ENCODE peak calls at places on chromosomes 6 and 20, in four cellular contexts. P, D, L and H are unnamed samples.

GRCh38 chr6:158231551-158232444 is 63.6 kb downstream of the GTF2H5 start:
- DNase-seq in P (peak), L (peak), D (peak), H (peak)

GRCh38 chr20:33443006-33443511 is 504 bp downstream of the SNTA1 start:
- DNase-seq in L (no peak), D (no peak), P (no peak), H (no peak)

GRCh38 chr20:33299111-33299603 is 16.1 kb downstream of the BPIFB1 start:
- DNase-seq in P (peak), D (peak), L (peak), H (peak)

GRCh38 chr6:17101422-17102257 is at the start of gene STMND1:
- DNase-seq in P (no peak), L (peak), D (no peak), H (no peak)

GRCh38 chr6:162467679-162468078 is 259.9 kb downstream of the PRKN start:
- DNase-seq in L (no peak), D (no peak), P (no peak), H (no peak)

GRCh38 chr6:41967312-41968287 is 26.0 kb upstream of the CCND3 start:
- DNase-seq in P (no peak), D (no peak), L (no peak), H (no peak)

GRCh38 chr20:10659651-10660601 is 13.9 kb downstream of the JAG1 start:
- DNase-seq in D (no peak), L (no peak), P (no peak), H (no peak)

GRCh38 chr6:35034411-35035171 is 106.5 kb downstream of the TCP11 start:
- DNase-seq in L (no peak), P (no peak), D (no peak), H (no peak)

GRCh38 chr6:15063253-15063853 is 182.5 kb upstream of the JARID2 start:
- DNase-seq in P (no peak), L (no peak), D (no peak), H (peak)

GRCh38 chr20:6974819-6975218 is 207.3 kb downstream of the BMP2 start:
- DNase-seq in L (no peak), P (no peak), D (no peak), H (no peak)

GRCh38 chr6:27547157-27548075 is 74.5 kb upstream of the ZNF184 start:
- DNase-seq in D (no peak), L (no peak), P (no peak), H (no peak)

GRCh38 chr20:652611-653109 is 340 bp downstream of the SRXN1 start:
- DNase-seq in P (no peak), L (no peak), D (no peak), H (no peak)

GRCh38 chr6:142945446-142946180 is 637 bp upstream of the HIVEP2 start:
- DNase-seq in L (peak), D (peak), P (peak), H (no peak)

GRCh38 chr20:59748555-59749292 is 144.4 kb downstream of the PHACTR3 start:
- DNase-seq in P (no peak), D (no peak), L (no peak), H (no peak)

GRCh38 chr6:3292431-3293197 is 33.9 kb downstream of the PSMG4 start:
- DNase-seq in P (no peak), L (peak), D (no peak), H (no peak)

GRCh38 chr6:36666726-36667591 is 11.6 kb upstream of the CDKN1A start:
- DNase-seq in P (no peak), L (no peak), D (peak), H (peak)

GRCh38 chr20:57743450-57744095 is 33.8 kb upstream of the PMEPA1 start:
- DNase-seq in P (no peak), D (no peak), L (no peak), H (no peak)

GRCh38 chr20:3275966-3276365 is 37.0 kb upstream of the SLC4A11 start:
- DNase-seq in L (no peak), D (no peak), P (no peak), H (no peak)

GRCh38 chr20:39066464-39066863 is 104.3 kb downstream of the DHX35 start:
- DNase-seq in P (no peak), L (no peak), D (no peak), H (no peak)

GRCh38 chr20:50305636-50306477 is 115.2 kb downstream of the CEBPB start:
- DNase-seq in L (no peak), P (no peak), D (no peak), H (no peak)

GRCh38 chr20:57672164-57672563 is 37.7 kb downstream of the PMEPA1 start:
- DNase-seq in P (no peak), D (no peak), L (no peak), H (peak)

GRCh38 chr6:150169609-150170008 is 26.8 kb downstream of the PPP1R14C start:
- DNase-seq in P (no peak), L (no peak), D (no peak), H (no peak)

GRCh38 chr6:24460966-24461365 is 28.4 kb downstream of the GPLD1 start:
- DNase-seq in P (no peak), L (no peak), D (no peak), H (no peak)

GRCh38 chr6:31558631-31559500 is 11.5 kb downstream of the NFKBIL1 start:
- DNase-seq in D (no peak), L (no peak), P (peak), H (peak)

GRCh38 chr20:37231970-37232620 is 29.5 kb downstream of the GHRH start:
- DNase-seq in L (no peak), P (no peak), D (no peak), H (no peak)

GRCh38 chr6:14035448-14035847 is 82.1 kb upstream of the CD83 start:
- DNase-seq in P (no peak), L (no peak), D (no peak), H (no peak)

GRCh38 chr6:3752538-3753227 is 1.2 kb upstream of the PXDC1 start:
- DNase-seq in L (no peak), P (no peak), D (no peak), H (no peak)

GRCh38 chr6:140275725-140276124 is 901.3 kb upstream of the CITED2 start:
- DNase-seq in L (no peak), D (no peak), P (no peak), H (no peak)

GRCh38 chr6:38233161-38233791 is 406.5 kb downstream of the BTBD9 start:
- DNase-seq in P (no peak), D (no peak), L (no peak), H (no peak)

GRCh38 chr6:106283476-106283875 is 42.1 kb downstream of the ATG5 start:
- DNase-seq in D (no peak), P (no peak), L (no peak), H (no peak)

GRCh38 chr6:69883551-69883950 is 17.2 kb downstream of the COL19A1 start:
- DNase-seq in P (no peak), D (no peak), L (no peak), H (no peak)

GRCh38 chr20:25045343-25045712 is 12.6 kb downstream of the ACSS1 start:
- DNase-seq in D (no peak), P (no peak), L (no peak), H (no peak)

GRCh38 chr20:53795170-53795569 is 201.5 kb upstream of the ZNF217 start:
- DNase-seq in L (no peak), P (no peak), D (no peak), H (no peak)